ENCODE peak calls at places on chromosomes 13 and 19, in eight cellular contexts. T is IMR-90, X is HepG2, O is adrenal gland, L is heart left ventricle, P is prostate gland, Y is K562, F is esophagus muscularis mucosa. R is an unnamed sample.

GRCh38 chr13:76723551-76724232 is 162.5 kb downstream of the KCTD12 start:
- DNase-seq in X (no peak), T (peak), L (peak), O (peak), P (no peak), Y (no peak), F (no peak), R (no peak)

GRCh38 chr19:11554160-11554559 is 4.9 kb downstream of the ELOF1 start:
- DNase-seq in T (no peak), P (no peak), L (no peak), F (no peak), O (no peak), Y (no peak), X (no peak), R (no peak)

GRCh38 chr13:39327080-39327479 is 275.9 kb downstream of the LHFPL6 start:
- DNase-seq in T (no peak), P (no peak), F (no peak), X (no peak), Y (no peak), O (no peak), L (no peak), R (no peak)

GRCh38 chr19:5002143-5002542 is 33.2 kb downstream of the KDM4B start:
- DNase-seq in X (peak), T (peak), Y (no peak), P (peak), O (peak), F (no peak), L (no peak), R (peak)

GRCh38 chr13:37923236-37923635 is 53.7 kb upstream of the TRPC4 start:
- DNase-seq in X (no peak), F (no peak), P (no peak), Y (peak), O (no peak), L (no peak), T (no peak), R (no peak)

GRCh38 chr19:50555447-50556235 is 12.6 kb downstream of the LRRC4B start:
- DNase-seq in F (no peak), L (no peak), O (no peak), Y (no peak), X (no peak), P (no peak), T (no peak), R (no peak)

GRCh38 chr19:16942583-16942982 is 53.8 kb downstream of the F2RL3 start:
- DNase-seq in X (no peak), F (no peak), L (no peak), T (no peak), P (no peak), O (peak), Y (no peak), R (no peak)

GRCh38 chr13:110506859-110507566 is 54.5 kb downstream of the RAB20 start:
- DNase-seq in O (peak), Y (peak), X (no peak), F (no peak), T (peak), L (peak), P (peak), R (no peak)

GRCh38 chr19:1387684-1388636 is 4.3 kb downstream of the NDUFS7 start:
- DNase-seq in L (no peak), T (no peak), Y (no peak), P (no peak), X (no peak), O (no peak), F (no peak), R (no peak)

GRCh38 chr13:96011291-96011875 is 41.8 kb downstream of the UGGT2 start:
- DNase-seq in X (no peak), Y (no peak), O (no peak), T (peak), P (no peak), F (no peak), L (no peak), R (no peak)

GRCh38 chr19:13417054-13417453 is 89.2 kb downstream of the CACNA1A start:
- DNase-seq in P (no peak), L (peak), X (peak), O (no peak), F (no peak), Y (no peak), T (no peak), R (no peak)

GRCh38 chr19:5338661-5339469 is 1.7 kb downstream of the PTPRS start:
- DNase-seq in T (no peak), P (no peak), L (no peak), X (no peak), Y (no peak), F (no peak), O (no peak), R (no peak)

GRCh38 chr19:46574533-46574932 is 26.6 kb upstream of the CALM3 start:
- DNase-seq in T (no peak), O (peak), X (no peak), Y (no peak), F (no peak), P (no peak), L (no peak), R (no peak)

GRCh38 chr19:13788991-13789390 is 6.3 kb upstream of the ZSWIM4 start:
- DNase-seq in P (no peak), Y (no peak), L (peak), F (no peak), O (no peak), T (peak), X (no peak), R (no peak)

GRCh38 chr13:51453308-51453958 is 597 bp upstream of the INTS6 start:
- DNase-seq in F (peak), P (peak), Y (peak), X (peak), T (no peak), L (peak), O (no peak), R (peak)

GRCh38 chr19:24033308-24033961 is 53.6 kb upstream of the ZNF254 start:
- DNase-seq in T (peak), Y (peak), O (peak), X (peak), F (peak), L (peak), P (peak), R (peak)
- TF ChIP-seq POLR2A in T (peak), Y (peak), O (peak), X (peak), F (peak), L (no peak), P (peak), R (peak)

GRCh38 chr13:99304541-99304940 is 2.7 kb downstream of the GPR183 start:
- DNase-seq in F (no peak), O (no peak), P (no peak), L (no peak), Y (no peak), T (no peak), X (no peak), R (no peak)

GRCh38 chr13:99307648-99308339 is 595 bp upstream of the GPR183 start:
- DNase-seq in Y (peak), F (no peak), X (no peak), L (peak), O (no peak), P (no peak), T (peak), R (peak)

GRCh38 chr13:99305180-99305965 is 1.8 kb downstream of the GPR183 start:
- DNase-seq in L (no peak), O (no peak), Y (no peak), T (no peak), F (no peak), P (no peak), X (no peak), R (no peak)

GRCh38 chr13:99308481-99309087 is 1.4 kb upstream of the GPR183 start:
- DNase-seq in L (no peak), F (no peak), P (no peak), T (peak), X (no peak), Y (no peak), O (no peak), R (no peak)

GRCh38 chr13:99307247-99307646 is at the start of gene GPR183:
- DNase-seq in L (no peak), Y (peak), O (no peak), F (no peak), P (no peak), X (no peak), T (peak), R (no peak)
- TF ChIP-seq POLR2A in L (no peak), Y (no peak), O (no peak), F (peak), P (no peak), X (no peak), T (no peak), R (no peak)

DNA sequence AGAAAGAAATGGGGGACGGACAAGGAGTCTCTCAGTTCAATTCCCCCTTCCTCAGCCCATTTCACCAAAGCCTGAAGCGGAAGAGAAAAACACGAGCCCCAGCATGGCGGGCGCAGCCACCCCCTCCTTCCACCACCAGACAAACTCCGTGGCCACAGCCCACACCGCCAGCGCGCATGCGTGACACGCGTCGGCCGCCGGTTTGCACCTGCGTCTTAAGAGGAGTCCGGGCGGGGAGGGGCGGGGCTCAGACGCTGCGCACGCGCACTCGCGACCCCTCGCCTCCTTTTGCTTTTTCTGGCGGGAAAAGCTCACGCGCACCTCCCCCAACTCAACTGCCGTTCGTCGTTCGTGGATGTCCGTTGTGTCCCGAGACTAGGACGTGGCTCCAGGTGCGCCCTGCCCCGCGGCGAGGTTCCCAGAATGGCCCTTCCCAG is at the start of gene KASH5:
- DNase-seq in Y (peak), P (peak), X (no peak), F (no peak), T (peak), O (peak), L (peak), R (no peak)
- TF ChIP-seq POLR2A in Y (peak), P (no peak), X (no peak), F (no peak), T (no peak), O (no peak), L (no peak), R (no peak)

GRCh38 chr13:27952931-27953670 is 16.0 kb downstream of the CDX2 start:
- DNase-seq in O (no peak), L (no peak), P (no peak), Y (no peak), T (no peak), X (peak), F (peak), R (no peak)
- TF ChIP-seq POLR2A in O (no peak), L (no peak), P (no peak), Y (no peak), T (no peak), X (no peak), F (no peak), R (no peak)

DNA sequence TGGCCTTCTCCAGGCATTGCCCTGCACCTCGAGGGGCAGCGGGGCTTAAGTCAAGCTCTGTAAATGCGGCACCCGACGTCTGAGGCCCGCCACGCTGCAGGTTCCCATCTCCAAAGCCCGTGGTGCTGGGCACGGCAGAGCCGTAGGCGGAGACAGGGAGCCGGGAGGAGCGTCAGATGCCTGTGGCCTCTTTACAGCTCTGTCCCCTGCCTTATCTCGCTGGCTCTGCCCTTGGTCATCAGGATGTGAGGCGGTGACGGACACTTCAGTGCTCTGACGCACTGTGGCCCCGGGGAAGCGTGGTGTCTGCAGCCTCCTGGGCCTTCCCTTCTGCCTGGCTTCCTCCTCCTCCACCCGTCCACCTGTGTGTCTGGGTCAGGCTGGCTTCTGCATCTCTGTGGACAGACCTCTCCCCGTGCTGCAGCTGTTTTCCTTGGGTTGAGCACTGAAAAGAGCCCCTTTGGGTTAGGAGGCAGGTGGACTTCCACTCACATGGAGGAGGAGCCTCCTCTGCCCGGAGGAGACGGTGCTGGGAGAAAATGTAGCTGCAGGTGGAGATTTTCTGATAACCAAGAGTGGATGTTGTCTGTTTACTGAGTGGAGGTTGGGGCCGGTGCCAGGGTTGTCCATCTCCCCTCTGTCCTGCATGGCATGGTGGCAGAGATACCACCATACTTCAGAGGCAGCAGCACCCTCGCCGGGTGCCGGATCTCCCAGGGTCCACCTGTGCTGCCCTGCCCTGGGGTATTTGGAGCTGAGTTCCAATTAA is 14.6 kb downstream of the MCF2L start:
- DNase-seq in O (peak), P (no peak), X (peak), T (no peak), Y (peak), L (peak), F (no peak), R (no peak)
- TF ChIP-seq POLR2A in O (peak), P (no peak), X (no peak), T (no peak), Y (no peak), L (no peak), F (no peak), R (no peak)

GRCh38 chr19:57348136-57348535 is 2.9 kb upstream of the ZNF304 start:
- DNase-seq in F (no peak), O (no peak), X (no peak), L (no peak), Y (no peak), T (peak), P (no peak), R (peak)

GRCh38 chr19:57355916-57356315 is 4.8 kb downstream of the ZNF304 start:
- DNase-seq in L (no peak), O (no peak), T (no peak), Y (no peak), P (no peak), F (no peak), X (no peak), R (no peak)

GRCh38 chr19:57351867-57352266 is 796 bp downstream of the ZNF304 start:
- DNase-seq in X (no peak), Y (peak), O (no peak), P (no peak), T (peak), F (no peak), L (no peak), R (no peak)

DNA sequence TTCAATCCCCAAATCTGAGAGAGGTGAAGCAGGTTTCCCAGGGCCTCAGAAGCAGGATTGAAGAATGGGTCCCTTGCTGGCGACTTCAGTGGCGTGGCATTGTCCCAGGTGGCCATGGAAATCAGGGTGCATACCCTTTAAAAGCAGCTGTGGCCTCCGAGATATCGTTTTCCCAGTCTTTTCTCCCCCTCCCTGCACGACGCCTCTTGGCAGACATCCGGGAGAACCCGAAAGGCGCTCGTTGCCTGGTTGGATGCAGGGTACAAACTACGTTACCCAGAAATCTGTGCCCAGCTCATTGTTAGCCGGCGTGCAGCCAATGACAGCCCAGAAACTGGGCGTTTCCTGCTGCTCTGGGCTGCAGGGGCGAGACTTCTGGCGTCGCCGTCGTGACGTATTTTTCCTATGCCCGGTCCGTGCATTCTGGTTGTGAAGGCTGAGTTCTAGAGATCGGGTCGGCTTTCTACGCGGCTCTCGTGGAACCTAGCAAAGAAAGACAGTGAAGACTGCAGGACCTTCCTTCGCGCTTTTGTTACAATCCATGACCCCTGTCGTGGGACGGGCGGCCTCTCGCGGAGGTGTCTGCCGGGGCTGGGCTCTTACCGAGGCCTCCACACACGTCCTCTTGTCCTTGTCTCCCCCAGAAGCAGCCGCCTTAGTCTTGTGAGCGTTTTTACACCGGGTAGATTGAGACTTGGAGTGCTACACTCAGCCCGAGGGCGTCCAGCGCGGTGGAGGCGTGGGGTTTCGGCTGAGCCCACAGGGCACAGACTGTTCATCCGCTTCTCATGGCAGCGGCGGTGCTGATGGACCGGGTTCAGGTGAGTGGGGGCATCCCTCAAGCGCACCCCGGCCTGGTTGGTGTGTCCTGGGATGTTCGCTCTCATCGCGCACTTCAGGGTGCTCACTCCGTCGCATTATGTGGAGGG is at the start of gene ZNF304:
- DNase-seq in X (peak), L (peak), F (peak), T (peak), O (peak), P (peak), Y (peak), R (peak)
- TF ChIP-seq POLR2A in X (peak), L (no peak), F (no peak), T (peak), O (no peak), P (no peak), Y (peak), R (peak)

DNA sequence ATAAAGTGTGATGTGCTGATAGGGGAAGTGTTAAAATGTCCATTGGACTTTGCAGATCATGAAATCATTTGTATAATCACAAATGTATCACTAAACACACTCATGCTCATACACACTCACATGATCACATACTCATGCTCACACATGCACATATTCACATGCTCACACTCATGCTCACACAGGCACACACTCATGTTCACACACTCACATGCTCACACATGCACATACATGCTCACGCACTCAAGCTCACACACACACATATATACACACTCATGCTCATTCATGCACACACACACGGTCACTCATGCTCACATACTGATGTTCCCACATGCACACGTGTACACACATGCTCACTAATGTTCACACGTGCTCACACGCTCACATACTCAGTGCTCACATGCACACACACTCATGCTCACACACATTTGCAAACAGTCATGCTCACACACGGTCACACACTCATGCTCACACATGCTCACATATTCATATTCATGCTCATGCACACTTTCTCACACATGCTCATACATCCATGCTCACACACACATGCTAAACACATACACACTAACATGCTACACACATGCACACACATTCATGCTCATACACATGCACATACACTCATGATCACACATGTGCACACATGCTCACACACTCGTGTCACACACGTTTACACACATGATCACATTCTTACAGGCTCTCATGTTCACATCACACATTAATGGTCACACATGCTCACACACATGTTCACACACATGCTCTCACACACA is 116.7 kb upstream of the GJB6 start:
- DNase-seq in F (no peak), X (no peak), P (no peak), L (no peak), O (no peak), Y (no peak), T (no peak), R (no peak)
- TF ChIP-seq POLR2A in F (no peak), X (no peak), P (no peak), L (no peak), O (no peak), Y (no peak), T (no peak), R (no peak)

GRCh38 chr13:28138756-28139470 is 568 bp downstream of the PAN3 start:
- DNase-seq in P (peak), F (peak), L (peak), X (peak), T (peak), O (peak), Y (peak), R (peak)
- TF ChIP-seq POLR2A in P (peak), F (peak), L (no peak), X (peak), T (peak), O (peak), Y (peak), R (peak)

R was measured in H54.